ENCODE peak calls at places on chromosomes 16 and 17, in nine cellular contexts. J, D, K, P, T, W, A, I and R are unnamed samples.
A peak's percentile ranks its signal among the peaks of the same experiment; 100 is the strongest.

GRCh38 chr17:32341141-32341856 is 674 bp downstream of the C17orf75 start:
- DNase-seq in J (no peak), D (no peak), K (peak; percentile 58), P (peak; percentile 30), T (peak; percentile 31), W (peak; percentile 21), A (peak; percentile 70), I (no peak), R (no peak)

GRCh38 chr17:80424878-80425765 is 10.2 kb downstream of the ENDOV start:
- DNase-seq in J (no peak), D (peak; percentile 42), K (no peak), P (no peak), T (no peak), W (no peak), A (no peak), I (peak; percentile 59), R (peak; percentile 61)

GRCh38 chr17:66673668-66674276 is 161.1 kb upstream of the CACNG5 start:
- DNase-seq in J (peak; percentile 43), D (no peak), K (peak; percentile 43), P (no peak), T (no peak), W (peak; percentile 69), A (peak; percentile 80), I (no peak), R (peak; percentile 72)

GRCh38 chr16:88534731-88535141 is 35.5 kb upstream of the ZC3H18 start:
- DNase-seq in J (no peak), D (peak; percentile 75), K (no peak), P (no peak), T (peak; percentile 38), W (no peak), A (peak; percentile 69), I (no peak), R (no peak)

GRCh38 chr16:30116291-30117207 is 3.2 kb upstream of the GDPD3 start:
- DNase-seq in J (no peak), D (no peak), K (no peak), P (no peak), T (no peak), W (no peak), A (no peak), I (no peak), R (no peak)

GRCh38 chr17:66466933-66467367 is 164.5 kb downstream of the PRKCA start:
- DNase-seq in J (peak; percentile 54), D (no peak), K (peak; percentile 92), P (peak; percentile 40), T (no peak), W (peak; percentile 98), A (peak; percentile 97), I (no peak), R (peak; percentile 84)

GRCh38 chr16:68040506-68041288 is 17.6 kb downstream of the DUS2 start:
- DNase-seq in J (peak; percentile 75), D (peak; percentile 91), K (peak; percentile 82), P (peak; percentile 91), T (peak; percentile 94), W (peak; percentile 54), A (peak; percentile 76), I (peak; percentile 85), R (peak; percentile 78)

GRCh38 chr16:60203525-60204124 is 1469.5 kb upstream of the GOT2 start:
- DNase-seq in J (no peak), D (no peak), K (no peak), P (no peak), T (no peak), W (peak; percentile 2), A (peak; percentile 22), I (no peak), R (no peak)

GRCh38 chr17:83092186-83092585 is 12.8 kb downstream of the METRNL start:
- DNase-seq in J (no peak), D (no peak), K (no peak), P (no peak), T (no peak), W (no peak), A (no peak), I (no peak), R (no peak)

GRCh38 chr17:43092891-43093290 is 32.3 kb downstream of the BRCA1 start:
- DNase-seq in J (no peak), D (no peak), K (no peak), P (no peak), T (no peak), W (no peak), A (no peak), I (no peak), R (no peak)

GRCh38 chr17:46772879-46773620 is 45.4 kb downstream of the WNT3 start:
- DNase-seq in J (no peak), D (peak; percentile 33), K (no peak), P (no peak), T (peak; percentile 29), W (no peak), A (no peak), I (peak; percentile 33), R (no peak)

GRCh38 chr16:11245222-11245737 is 10.7 kb downstream of the SOCS1 start:
- DNase-seq in J (no peak), D (no peak), K (no peak), P (no peak), T (no peak), W (no peak), A (no peak), I (no peak), R (no peak)

GRCh38 chr17:17659340-17659739 is 21.9 kb upstream of the RAI1 start:
- DNase-seq in J (no peak), D (no peak), K (no peak), P (no peak), T (no peak), W (no peak), A (no peak), I (no peak), R (no peak)

GRCh38 chr16:10003486-10003885 is 178.7 kb downstream of the GRIN2A start:
- DNase-seq in J (no peak), D (no peak), K (no peak), P (no peak), T (no peak), W (no peak), A (no peak), I (no peak), R (no peak)

DNA sequence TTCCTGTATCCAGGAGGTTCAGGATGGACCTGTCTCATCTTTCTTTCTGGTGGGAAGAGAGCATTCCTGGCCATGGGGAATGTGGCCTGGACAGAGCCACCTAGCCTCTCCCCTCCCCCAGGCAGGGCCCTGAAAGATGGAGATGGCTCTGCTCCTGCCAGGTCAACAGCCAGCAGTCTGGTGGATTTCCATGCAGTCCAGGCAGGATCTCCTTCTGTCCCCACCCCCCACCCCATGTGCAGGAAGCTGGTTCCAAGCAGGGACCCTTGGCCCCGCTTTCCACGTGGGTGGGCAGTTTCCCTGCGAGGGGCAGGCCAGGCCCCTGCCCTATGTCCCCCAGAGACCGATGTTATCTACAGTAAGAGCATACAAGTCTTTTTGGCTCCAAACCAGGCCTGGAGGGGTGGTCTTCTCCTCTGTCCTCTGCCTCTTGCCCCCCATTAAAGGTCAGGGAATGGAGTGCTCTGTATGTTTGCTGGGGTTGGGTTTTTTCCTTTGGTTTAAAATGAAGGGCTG is 240.5 kb downstream of the SEC14L1 start:
- DNase-seq in J (no peak), D (no peak), K (no peak), P (no peak), T (no peak), W (no peak), A (no peak), I (no peak), R (no peak)
- H3K27ac ChIP-seq in J (peak overlapping the region; percentile 68), D (no peak overlapping the region), K (no peak overlapping the region), P (no peak overlapping the region), T (no peak overlapping the region), W (no peak overlapping the region), A (no peak overlapping the region), I (peak overlapping the region; percentile 97), R (peak overlapping the region; percentile 5)

DNA sequence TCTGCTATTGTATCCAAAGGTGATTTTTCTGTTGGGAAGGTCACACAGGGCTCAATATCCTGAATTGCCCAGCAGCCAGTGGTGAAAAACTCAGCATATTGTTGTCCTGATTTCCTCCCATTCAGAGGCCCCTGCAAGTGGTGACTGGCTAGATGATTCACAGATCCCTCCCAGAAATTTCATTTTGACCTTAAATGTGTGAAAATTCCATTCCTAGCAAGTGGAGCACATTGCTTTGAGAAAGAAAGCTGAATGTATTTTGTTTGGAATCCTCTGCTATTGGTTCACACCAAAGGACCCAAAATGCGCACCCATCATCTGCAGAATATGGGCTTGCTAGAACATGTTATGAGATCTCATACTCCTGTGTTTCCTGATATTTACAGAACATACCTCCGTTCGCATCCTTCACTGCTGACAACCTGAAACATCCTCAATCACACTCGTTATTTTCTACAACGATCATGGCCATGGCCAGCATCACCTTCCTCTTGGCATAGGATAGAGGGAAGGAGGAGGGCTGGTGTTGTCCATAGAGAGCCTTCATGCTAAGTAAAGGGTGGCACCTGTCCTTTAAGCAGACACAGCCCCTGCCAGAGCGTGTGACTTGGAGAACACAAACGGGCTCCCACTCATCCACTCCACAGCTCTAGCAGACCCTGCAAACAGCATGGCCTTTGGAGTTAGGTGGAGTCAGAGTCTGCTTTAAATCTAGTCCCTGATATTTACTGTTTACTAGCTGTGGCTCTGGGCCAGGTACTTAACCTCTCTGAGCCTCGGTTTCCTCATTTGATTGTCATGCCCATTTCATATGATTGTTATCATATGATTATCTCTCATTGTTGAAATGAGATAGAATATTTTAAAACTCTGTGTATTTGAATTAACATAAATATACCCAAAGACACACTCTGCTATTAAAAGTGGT is 30.4 kb upstream of the NFAT5 start:
- DNase-seq in J (no peak), D (no peak), K (no peak), P (no peak), T (no peak), W (peak; percentile 42), A (no peak), I (no peak), R (peak; percentile 53)
- H3K4me3 ChIP-seq in J (no peak overlapping the region), D (no peak overlapping the region), K (peak overlapping the region; percentile 6), P (no peak overlapping the region), T (no peak overlapping the region), W (no peak overlapping the region), A (no peak overlapping the region), I (no peak overlapping the region), R (no peak overlapping the region)

DNA sequence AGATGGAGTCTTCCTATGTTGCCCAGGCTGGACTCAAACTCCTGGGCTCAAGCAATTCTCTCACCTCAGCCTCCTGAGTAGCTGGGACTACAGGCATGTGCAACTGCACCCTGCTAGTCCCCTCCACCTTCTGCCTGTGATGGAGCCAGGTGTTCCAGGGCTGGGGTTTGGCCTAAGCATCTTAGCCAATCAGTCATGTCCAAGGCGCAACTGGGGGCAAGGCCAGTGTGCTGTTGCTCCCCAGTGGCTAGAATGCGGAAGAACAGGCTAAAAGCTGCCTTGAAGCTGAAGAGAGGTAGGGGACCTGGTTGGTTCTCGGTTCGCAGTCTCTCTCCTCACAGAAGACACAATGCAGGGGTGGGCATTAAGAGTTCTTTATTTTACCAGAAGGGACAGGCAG is 18.6 kb downstream of the FLOT2 start:
- DNase-seq in J (no peak), D (no peak), K (peak; percentile 57), P (peak; percentile 86), T (no peak), W (peak; percentile 61), A (peak; percentile 81), I (no peak), R (no peak)
- TF ChIP-seq CTCF in J (peak; percentile 10), D (no peak), K (peak; percentile 89), P (peak; percentile 88), T (peak; percentile 76), W (peak; percentile 54), A (peak; percentile 48), I (peak; percentile 14), R (peak; percentile 78)

DNA sequence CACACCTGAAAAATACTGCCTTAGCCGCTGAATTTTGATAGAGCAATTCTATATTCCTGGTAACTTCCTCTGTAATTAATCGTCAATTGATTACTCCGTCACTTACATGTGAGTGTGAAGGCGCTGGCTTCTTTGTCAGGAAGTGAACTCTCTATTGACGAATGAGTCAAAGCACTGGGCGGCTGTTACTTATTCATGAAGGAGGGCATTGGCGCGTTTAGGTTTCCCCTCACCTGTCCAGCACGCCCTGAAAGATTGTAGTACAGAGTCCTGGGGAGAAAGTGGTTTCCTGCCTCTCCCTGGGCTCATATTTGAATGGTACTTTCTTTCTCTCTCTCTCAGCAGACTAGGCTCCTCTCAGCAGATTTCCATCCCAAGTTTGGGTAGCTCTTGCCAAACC is 21.0 kb downstream of the SOCS3 start:
- DNase-seq in J (no peak), D (no peak), K (no peak), P (no peak), T (peak; percentile 72), W (peak; percentile 94), A (no peak), I (no peak), R (no peak)
- H3K27ac ChIP-seq in J (no peak overlapping the region), D (peak overlapping the region; percentile 46), K (no peak overlapping the region), P (no peak overlapping the region), T (peak overlapping the region; percentile 61), W (peak overlapping the region; percentile 71), A (peak overlapping the region; percentile 76), I (no peak overlapping the region), R (peak overlapping the region; percentile 94)